ENCODE peak calls at places on chromosomes 11 and 22, in five cellular contexts. One of them, this sample, is unnamed.

GRCh38 chr11:131770801-131771200 is 400.4 kb downstream of the NTM start:
- DNase-seq in heart left ventricle: no peak
- DNase-seq in esophagus squamous epithelium: no peak
- DNase-seq in uterus: no peak
- DNase-seq in K562: no peak
- DNase-seq in this sample: no peak

GRCh38 chr22:19607198-19608113 is 83.2 kb upstream of the CLDN5 start:
- DNase-seq in heart left ventricle: no peak
- DNase-seq in K562: no peak
- DNase-seq in esophagus squamous epithelium: no peak
- DNase-seq in uterus: peak
- DNase-seq in this sample: peak

GRCh38 chr11:12411806-12412727 is 34.7 kb downstream of the PARVA start:
- DNase-seq in uterus: peak
- DNase-seq in esophagus squamous epithelium: no peak
- DNase-seq in K562: peak
- DNase-seq in heart left ventricle: peak
- DNase-seq in this sample: peak

GRCh38 chr22:46976130-46976529 is 213.7 kb downstream of the TBC1D22A start:
- DNase-seq in uterus: no peak
- DNase-seq in esophagus squamous epithelium: no peak
- DNase-seq in K562: no peak
- DNase-seq in heart left ventricle: no peak
- DNase-seq in this sample: no peak

GRCh38 chr11:82864268-82864667 is 36.0 kb downstream of the PRCP start:
- DNase-seq in heart left ventricle: peak
- DNase-seq in uterus: peak
- DNase-seq in esophagus squamous epithelium: no peak
- DNase-seq in K562: peak
- DNase-seq in this sample: peak

GRCh38 chr11:128714881-128715280 is 21.0 kb downstream of the FLI1 start:
- DNase-seq in uterus: no peak
- DNase-seq in K562: no peak
- DNase-seq in esophagus squamous epithelium: no peak
- DNase-seq in heart left ventricle: no peak
- DNase-seq in this sample: no peak

GRCh38 chr22:29071261-29072045 is 1.4 kb upstream of the KREMEN1 start:
- DNase-seq in esophagus squamous epithelium: no peak
- DNase-seq in uterus: peak
- DNase-seq in K562: no peak
- DNase-seq in heart left ventricle: no peak
- DNase-seq in this sample: no peak

GRCh38 chr11:44861829-44862545 is 88.7 kb downstream of the TP53I11 start:
- DNase-seq in uterus: peak
- DNase-seq in heart left ventricle: peak
- DNase-seq in esophagus squamous epithelium: no peak
- DNase-seq in K562: peak
- DNase-seq in this sample: peak

GRCh38 chr11:47924184-47924671 is 56.1 kb upstream of the PTPRJ start:
- DNase-seq in K562: no peak
- DNase-seq in esophagus squamous epithelium: no peak
- DNase-seq in uterus: no peak
- DNase-seq in heart left ventricle: no peak
- DNase-seq in this sample: no peak
- H3K27ac ChIP-seq in K562: no peak
- H3K27ac ChIP-seq in esophagus squamous epithelium: peak
- H3K27ac ChIP-seq in uterus: no peak
- H3K27ac ChIP-seq in heart left ventricle: no peak
- H3K27ac ChIP-seq in this sample: no peak

GRCh38 chr11:64777449-64778222 is 706 bp downstream of the SF1 start:
- DNase-seq in K562: peak
- DNase-seq in uterus: peak
- DNase-seq in esophagus squamous epithelium: peak
- DNase-seq in heart left ventricle: peak
- DNase-seq in this sample: peak
- TF ChIP-seq POLR2A in K562: peak
- TF ChIP-seq POLR2A in uterus: peak
- TF ChIP-seq POLR2A in esophagus squamous epithelium: no peak
- TF ChIP-seq POLR2A in heart left ventricle: no peak
- TF ChIP-seq POLR2A in this sample: no peak

GRCh38 chr22:35761037-35761436 is 43.4 kb downstream of the APOL5 start:
- DNase-seq in heart left ventricle: no peak
- DNase-seq in K562: peak
- DNase-seq in esophagus squamous epithelium: no peak
- DNase-seq in uterus: no peak
- DNase-seq in this sample: no peak
- TF ChIP-seq CTCF in heart left ventricle: peak
- TF ChIP-seq CTCF in K562: no peak
- TF ChIP-seq CTCF in esophagus squamous epithelium: peak
- TF ChIP-seq CTCF in uterus: no peak
- TF ChIP-seq CTCF in this sample: no peak

DNA sequence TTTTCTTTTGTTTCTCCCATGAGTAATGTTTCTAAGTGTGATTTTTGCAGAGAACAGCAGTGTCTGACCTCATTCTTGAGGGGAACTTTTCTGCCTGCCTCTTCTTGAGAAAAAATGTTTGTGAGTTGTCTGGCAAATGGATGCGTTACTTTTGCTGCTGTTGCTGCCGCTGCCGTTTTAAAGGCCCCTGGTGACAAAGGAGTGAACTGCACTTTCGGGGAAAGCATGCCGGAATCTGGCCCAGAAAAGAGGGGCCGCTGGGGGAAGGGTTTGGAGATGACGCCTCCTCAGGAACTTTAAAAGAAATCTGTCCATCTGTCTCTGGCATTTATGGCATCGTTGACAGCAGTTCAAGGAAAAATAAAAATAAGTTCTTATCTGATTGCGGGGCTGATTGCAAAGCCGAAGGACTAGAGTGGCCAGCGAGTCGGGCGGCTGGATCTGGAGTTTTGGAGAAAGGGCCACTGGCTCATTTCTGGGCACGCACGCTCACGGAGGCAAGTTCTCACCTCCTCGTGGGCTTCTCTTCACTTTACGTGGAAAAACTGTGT is 16.5 kb downstream of the ZBTB16 start:
- DNase-seq in uterus: peak
- DNase-seq in esophagus squamous epithelium: no peak
- DNase-seq in K562: peak
- DNase-seq in heart left ventricle: peak
- DNase-seq in this sample: no peak
- H3K27ac ChIP-seq in uterus: peak
- H3K27ac ChIP-seq in esophagus squamous epithelium: peak
- H3K27ac ChIP-seq in K562: no peak
- H3K27ac ChIP-seq in heart left ventricle: peak
- H3K27ac ChIP-seq in this sample: peak

This sample was measured in Peyer's patch.